ENCODE peak calls at places on chromosomes 1 and 21, in five cellular contexts. I is A549, Y is K562, R is IMR-90, S is GM12878. T is an unnamed sample.

GRCh38 chr1:145947551-145947950 is 10.3 kb downstream of the LIX1L start:
- DNase-seq in I (no peak), S (no peak), R (no peak), Y (no peak), T (no peak)

GRCh38 chr1:21293537-21294265 is 3.4 kb upstream of the ECE1 start:
- DNase-seq in Y (no peak), I (no peak), S (peak; percentile 74), R (no peak), T (no peak)

GRCh38 chr1:202144510-202145324 is at the start of gene ARL8A:
- DNase-seq in Y (peak; percentile 92), S (no peak), I (peak; percentile 68), R (peak; percentile 10), T (peak; percentile 85)

GRCh38 chr1:182299728-182300581 is 91.6 kb downstream of the GLUL start:
- DNase-seq in S (no peak), R (no peak), I (no peak), Y (peak; percentile 98), T (no peak)

GRCh38 chr21:37687001-37687400 is 229.3 kb downstream of the KCNJ6 start:
- DNase-seq in S (no peak), I (no peak), R (no peak), Y (no peak), T (no peak)

GRCh38 chr1:52153898-52154297 is 12.0 kb downstream of the ZFYVE9 start:
- DNase-seq in S (no peak), I (no peak), Y (no peak), R (no peak), T (no peak)

GRCh38 chr1:51661081-51661518 is 44.2 kb downstream of the OSBPL9 start:
- DNase-seq in R (peak; percentile 96), I (peak; percentile 23), S (no peak), Y (no peak), T (no peak)

GRCh38 chr1:79262745-79263258 is 256.3 kb upstream of the ADGRL4 start:
- DNase-seq in Y (no peak), I (no peak), S (no peak), R (no peak), T (no peak)

GRCh38 chr21:43916691-43917514 is 51.9 kb downstream of the AGPAT3 start:
- DNase-seq in S (peak; percentile 71), R (peak; percentile 21), I (no peak), Y (peak; percentile 75), T (no peak)

GRCh38 chr1:42479621-42480020 is 16.5 kb downstream of the CCDC30 start:
- DNase-seq in R (peak; percentile 19), I (peak; percentile 32), Y (no peak), S (no peak), T (peak; percentile 27)

GRCh38 chr1:168945870-168946269 is 160.6 kb upstream of the ATP1B1 start:
- DNase-seq in S (no peak), I (no peak), R (no peak), Y (no peak), T (no peak)

GRCh38 chr1:118773656-118774055 is 214.5 kb downstream of the TBX15 start:
- DNase-seq in R (no peak), S (no peak), I (no peak), Y (no peak), T (no peak)

GRCh38 chr1:241837901-241838300 is 10.1 kb upstream of the EXO1 start:
- DNase-seq in I (no peak), R (peak; percentile 98), Y (no peak), S (no peak), T (no peak)

GRCh38 chr1:53390261-53390660 is 62.4 kb upstream of the LRP8 start:
- DNase-seq in I (no peak), S (no peak), R (no peak), Y (no peak), T (no peak)

GRCh38 chr21:46049890-46050650 is 47.8 kb upstream of the COL6A2 start:
- DNase-seq in Y (no peak), R (no peak), S (no peak), I (no peak), T (no peak)

GRCh38 chr1:219639843-219640606 is 27.1 kb upstream of the ZC3H11B start:
- DNase-seq in R (peak; percentile 0), I (no peak), Y (no peak), S (no peak), T (no peak)

GRCh38 chr1:57860333-57860732 is 436.5 kb upstream of the DAB1 start:
- DNase-seq in R (no peak), I (no peak), Y (no peak), S (no peak), T (no peak)

GRCh38 chr1:29362764-29363163 is 126.4 kb downstream of the PTPRU start:
- DNase-seq in R (no peak), Y (no peak), S (no peak), I (no peak), T (no peak)

GRCh38 chr1:210654176-210654786 is 325.6 kb downstream of the HHAT start:
- DNase-seq in Y (no peak), I (no peak), S (no peak), R (no peak), T (no peak)

GRCh38 chr1:113534130-113534817 is 144.0 kb downstream of the MAGI3 start:
- DNase-seq in S (no peak), R (peak; percentile 84), Y (no peak), I (no peak), T (peak; percentile 8)

GRCh38 chr1:92485374-92486250 is 1.1 kb downstream of the GFI1 start:
- DNase-seq in R (no peak), Y (peak; percentile 69), S (no peak), I (no peak), T (peak; percentile 79)

GRCh38 chr1:226520640-226521355 is 27.8 kb upstream of the STUM start:
- DNase-seq in Y (no peak), R (no peak), I (no peak), S (no peak), T (no peak)

GRCh38 chr1:55079651-55080050 is 40.3 kb downstream of the PCSK9 start:
- DNase-seq in S (no peak), Y (no peak), R (no peak), I (no peak), T (no peak)

GRCh38 chr1:222996307-222996983 is 146.6 kb downstream of the TLR5 start:
- DNase-seq in Y (no peak), I (no peak), R (no peak), S (no peak), T (no peak)

GRCh38 chr1:193060938-193061337 is 1.5 kb downstream of the RO60 start:
- DNase-seq in R (peak; percentile 22), S (no peak), Y (no peak), I (peak; percentile 13), T (peak; percentile 21)

GRCh38 chr1:59150537-59151386 is 146.1 kb upstream of the FGGY start:
- DNase-seq in R (peak; percentile 100), I (peak; percentile 78), S (peak; percentile 61), Y (no peak), T (no peak)

GRCh38 chr1:109269212-109269980 is 13.5 kb downstream of the PSRC1 start:
- DNase-seq in I (no peak), S (no peak), R (no peak), Y (no peak), T (no peak)

GRCh38 chr1:116951175-116951935 is 41.6 kb downstream of the PTGFRN start:
- DNase-seq in Y (no peak), I (no peak), S (no peak), R (peak; percentile 7), T (no peak)

GRCh38 chr1:2999138-2999537 is 22.1 kb upstream of the ACTRT2 start:
- DNase-seq in R (no peak), S (no peak), I (no peak), Y (no peak), T (no peak)
- TF ChIP-seq BHLHE40 in R (no peak), S (no peak), I (no peak), Y (no peak), T (no peak)

DNA sequence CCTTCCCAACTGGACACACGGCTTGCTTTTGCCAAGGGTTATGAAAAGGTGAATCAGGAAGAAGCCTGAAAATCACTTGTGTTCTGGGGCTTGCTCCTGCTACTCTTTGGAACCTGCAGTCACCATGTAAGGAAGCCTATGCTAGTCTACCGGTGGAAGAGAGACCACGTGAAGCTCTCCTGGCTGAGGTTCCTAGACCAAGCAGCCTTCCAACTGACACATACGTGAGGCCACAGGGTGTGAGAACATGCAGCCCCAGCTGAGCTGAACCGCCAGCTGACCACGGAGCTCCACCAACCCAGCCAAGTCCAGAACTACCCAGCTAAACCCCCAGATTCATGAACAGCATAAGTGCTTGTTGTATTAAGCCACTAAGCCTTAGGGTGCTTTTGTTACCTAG is 72.8 kb upstream of the KRTAP19-8 start:
- DNase-seq in Y (no peak), I (no peak), R (no peak), S (no peak), T (no peak)
- TF ChIP-seq BHLHE40 in Y (no peak), I (no peak), R (no peak), S (no peak), T (no peak)

DNA sequence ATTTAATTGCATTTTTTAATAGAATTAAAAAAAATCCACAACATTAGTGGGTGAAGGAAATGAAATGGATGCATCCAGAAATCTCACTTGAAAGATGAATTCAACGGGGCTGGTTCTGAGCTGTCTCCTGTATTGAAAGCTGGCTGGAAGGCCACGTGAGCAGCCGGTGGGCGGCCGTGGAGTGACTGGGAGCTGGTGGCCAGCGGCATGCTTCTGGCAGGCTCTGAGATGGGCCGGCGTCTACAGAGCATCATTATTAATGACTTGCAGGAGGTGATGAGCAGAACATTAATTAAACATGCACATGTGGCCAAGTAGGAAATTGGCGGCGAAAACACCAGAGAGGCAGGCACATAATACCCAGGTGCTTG is 115.6 kb upstream of the LMO4 start:
- DNase-seq in Y (no peak), S (no peak), I (no peak), R (no peak), T (no peak)
- TF ChIP-seq BHLHE40 in Y (no peak), S (no peak), I (no peak), R (no peak), T (no peak)

GRCh38 chr1:22876359-22877111 is 96.1 kb downstream of the LACTBL1 start:
- DNase-seq in Y (peak; percentile 24), R (peak; percentile 63), I (no peak), S (no peak), T (no peak)
- TF ChIP-seq BHLHE40 in Y (no peak), R (no peak), I (no peak), S (no peak), T (no peak)

GRCh38 chr1:188670837-188671236 is 1806.8 kb downstream of the BRINP3 start:
- DNase-seq in S (no peak), I (no peak), R (peak; percentile 17), Y (no peak), T (no peak)

GRCh38 chr1:188669715-188670114 is 1807.9 kb downstream of the BRINP3 start:
- DNase-seq in R (peak; percentile 73), I (no peak), Y (no peak), S (no peak), T (no peak)

GRCh38 chr1:188672153-188672552 is 1805.5 kb downstream of the BRINP3 start:
- DNase-seq in I (no peak), R (no peak), Y (no peak), S (no peak), T (peak; percentile 17)

GRCh38 chr1:188665477-188665876 is 1812.2 kb downstream of the BRINP3 start:
- DNase-seq in R (no peak), S (no peak), Y (no peak), I (no peak), T (no peak)

GRCh38 chr1:188668083-188668482 is 1809.6 kb downstream of the BRINP3 start:
- DNase-seq in R (no peak), S (no peak), I (no peak), Y (no peak), T (peak; percentile 20)
- TF ChIP-seq BHLHE40 in R (no peak), S (no peak), I (no peak), Y (no peak), T (no peak)